ENCODE peak calls at places on chromosomes 2 and 18, in six cellular contexts. Z, F, W, G, R and C are unnamed samples. For H3K27me3, the result is how much of the 10 kb centered on the place peaks cover.

GRCh38 chr18:76447268-76447890 is 47.7 kb downstream of the ZNF516 start:
- DNase-seq in Z (no peak), F (no peak), W (no peak), G (no peak), R (no peak), C (peak)

GRCh38 chr18:31042068-31042390 is 513 bp downstream of the DSC3 start:
- DNase-seq in Z (no peak), F (no peak), W (peak), G (no peak), R (no peak), C (no peak)

GRCh38 chr2:24307961-24308360 is 52.4 kb downstream of the ITSN2 start:
- DNase-seq in Z (no peak), F (peak), W (no peak), G (no peak), R (no peak), C (no peak)

GRCh38 chr18:8982416-8983183 is 119.9 kb upstream of the NDUFV2 start:
- DNase-seq in Z (peak), F (peak), W (peak), G (no peak), R (no peak), C (peak)

GRCh38 chr2:151363709-151364108 is 6.3 kb downstream of the TNFAIP6 start:
- DNase-seq in Z (peak), F (no peak), W (no peak), G (no peak), R (no peak), C (no peak)

GRCh38 chr2:234957533-234958135 is 5.8 kb downstream of the SH3BP4 start:
- DNase-seq in Z (no peak), F (peak), W (no peak), G (no peak), R (no peak), C (no peak)

GRCh38 chr18:10032331-10032979 is 118.6 kb downstream of the VAPA start:
- DNase-seq in Z (no peak), F (no peak), W (peak), G (peak), R (peak), C (no peak)

GRCh38 chr2:55992465-55992864 is 68.9 kb upstream of the EFEMP1 start:
- DNase-seq in Z (peak), F (peak), W (no peak), G (no peak), R (no peak), C (peak)

GRCh38 chr2:149858214-149858613 is 270.6 kb upstream of the MMADHC start:
- DNase-seq in Z (no peak), F (peak), W (no peak), G (no peak), R (no peak), C (peak)

GRCh38 chr18:5894215-5894612 is 1.1 kb downstream of the TMEM200C start:
- DNase-seq in Z (no peak), F (peak), W (peak), G (no peak), R (no peak), C (no peak)

GRCh38 chr2:13638181-13638580 is 921.4 kb downstream of the TRIB2 start:
- DNase-seq in Z (peak), F (peak), W (no peak), G (no peak), R (no peak), C (no peak)

GRCh38 chr18:57516068-57516467 is 70.4 kb downstream of the FECH start:
- DNase-seq in Z (no peak), F (no peak), W (no peak), G (no peak), R (no peak), C (no peak)

GRCh38 chr2:14628906-14629305 is 3.6 kb upstream of the LRATD1 start:
- DNase-seq in Z (peak), F (no peak), W (no peak), G (no peak), R (no peak), C (no peak)

GRCh38 chr2:101710690-101711318 is 13.3 kb downstream of the MAP4K4 start:
- DNase-seq in Z (no peak), F (peak), W (no peak), G (no peak), R (no peak), C (no peak)

GRCh38 chr2:120291464-120292311 is 39.0 kb downstream of the RALB start:
- DNase-seq in Z (peak), F (peak), W (no peak), G (no peak), R (no peak), C (peak)

GRCh38 chr18:10143601-10144000 is 229.8 kb downstream of the VAPA start:
- DNase-seq in Z (no peak), F (no peak), W (no peak), G (no peak), R (no peak), C (peak)

GRCh38 chr2:115234175-115234574 is 791.7 kb downstream of the DPP10 start:
- DNase-seq in Z (no peak), F (no peak), W (no peak), G (no peak), R (no peak), C (no peak)

GRCh38 chr2:54122939-54123338 is 7.5 kb downstream of the ACYP2 start:
- DNase-seq in Z (peak), F (peak), W (no peak), G (no peak), R (no peak), C (peak)

GRCh38 chr2:143558665-143559064 is 429.4 kb downstream of the ARHGAP15 start:
- DNase-seq in Z (no peak), F (peak), W (no peak), G (no peak), R (no peak), C (peak)

GRCh38 chr2:159637988-159638501 is 21.7 kb upstream of the BAZ2B start:
- DNase-seq in Z (peak), F (peak), W (no peak), G (no peak), R (no peak), C (peak)

GRCh38 chr2:33505966-33506365 is 29.5 kb downstream of the RASGRP3 start:
- DNase-seq in Z (no peak), F (no peak), W (no peak), G (no peak), R (no peak), C (no peak)

GRCh38 chr2:28231110-28231621 is 161.5 kb upstream of the FOSL2 start:
- DNase-seq in Z (no peak), F (peak), W (no peak), G (no peak), R (no peak), C (peak)

GRCh38 chr2:83782122-83782521 is 677.0 kb downstream of the SUCLG1 start:
- DNase-seq in Z (no peak), F (no peak), W (no peak), G (no peak), R (no peak), C (no peak)

GRCh38 chr2:30235859-30236535 is 4.7 kb downstream of the LBH start:
- DNase-seq in Z (no peak), F (no peak), W (no peak), G (no peak), R (peak), C (no peak)

GRCh38 chr2:134177351-134177931 is 76.4 kb upstream of the MGAT5 start:
- DNase-seq in Z (peak), F (peak), W (no peak), G (no peak), R (no peak), C (no peak)

GRCh38 chr2:121860033-121860810 is 104.8 kb downstream of the TSN start:
- DNase-seq in Z (peak), F (peak), W (no peak), G (no peak), R (no peak), C (peak)

GRCh38 chr2:230874456-230874855 is 9.7 kb downstream of the ITM2C start:
- DNase-seq in Z (no peak), F (no peak), W (no peak), G (no peak), R (no peak), C (no peak)
- H3K14ac ChIP-seq in Z (no peak), F (no peak), W (no peak), G (no peak), R (no peak), C (no peak)

GRCh38 chr2:240832816-240833497 is 12.9 kb upstream of the KIF1A start:
- DNase-seq in Z (no peak), F (no peak), W (no peak), G (no peak), R (no peak), C (no peak)
- H3K27me3 ChIP-seq in Z (under half), F (under half), W (under half), G (under half), R (under half), C (half or more)

DNA sequence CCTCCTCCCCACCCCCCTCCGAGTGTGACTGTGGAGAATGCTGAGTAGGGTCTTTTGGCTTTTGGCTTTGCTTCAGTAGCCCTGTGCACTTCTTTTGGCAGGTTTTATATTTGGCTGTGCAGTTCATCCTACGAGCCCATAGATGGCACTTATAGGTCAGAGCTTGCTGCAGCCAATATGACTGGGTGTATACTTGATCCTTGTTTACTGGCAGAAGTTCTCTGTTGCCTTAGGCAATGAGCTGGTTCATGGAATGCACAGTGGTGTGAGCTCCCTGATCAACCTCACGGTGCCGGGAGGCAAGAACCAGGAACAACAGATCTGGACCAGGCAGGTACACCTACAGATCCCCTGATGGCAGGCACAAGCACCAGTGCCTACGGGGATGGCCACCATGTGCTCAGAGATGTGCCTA is 190.2 kb downstream of the KIAA1328 start:
- DNase-seq in Z (peak), F (peak), W (no peak), G (peak), R (peak), C (peak)
- H3K23ac ChIP-seq in Z (no peak), F (no peak), W (no peak), G (no peak), R (no peak), C (no peak)

DNA sequence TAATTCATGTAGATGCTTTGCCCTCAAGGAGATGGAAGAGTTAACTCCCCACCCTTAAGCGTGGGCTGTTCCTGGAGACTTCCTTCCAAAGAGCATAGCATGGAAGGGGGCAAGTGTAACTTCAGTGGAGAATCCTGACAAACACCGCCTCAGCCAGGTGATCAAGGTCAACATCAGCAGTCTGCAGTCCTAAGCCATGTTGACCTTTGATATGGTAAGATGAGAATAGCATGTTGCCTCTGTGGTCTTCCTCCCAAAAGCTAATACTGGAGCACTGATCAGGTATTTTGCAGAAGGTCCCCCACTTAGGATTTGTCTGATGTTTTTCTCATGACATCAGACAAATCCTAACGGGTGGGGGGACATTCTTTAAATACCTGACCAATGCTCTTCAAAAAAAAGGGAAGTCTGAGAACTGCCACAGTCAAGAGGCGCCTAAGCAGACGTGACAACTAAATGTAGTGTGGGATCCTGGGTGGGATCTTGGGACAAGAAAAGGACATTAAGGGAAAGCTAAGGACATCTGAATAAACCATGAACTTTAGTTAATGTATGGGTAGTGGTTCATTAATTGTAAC is 99.2 kb downstream of the NCK2 start:
- DNase-seq in Z (no peak), F (no peak), W (no peak), G (no peak), R (no peak), C (no peak)
- H3K14ac ChIP-seq in Z (no peak), F (peak), W (no peak), G (no peak), R (no peak), C (no peak)

GRCh38 chr2:6089474-6089873 is 397.3 kb downstream of the SOX11 start:
- DNase-seq in Z (no peak), F (no peak), W (no peak), G (no peak), R (no peak), C (no peak)
- H3K27me3 ChIP-seq in Z (under half), F (under half), W (under half), G (under half), R (under half), C (under half)

DNA sequence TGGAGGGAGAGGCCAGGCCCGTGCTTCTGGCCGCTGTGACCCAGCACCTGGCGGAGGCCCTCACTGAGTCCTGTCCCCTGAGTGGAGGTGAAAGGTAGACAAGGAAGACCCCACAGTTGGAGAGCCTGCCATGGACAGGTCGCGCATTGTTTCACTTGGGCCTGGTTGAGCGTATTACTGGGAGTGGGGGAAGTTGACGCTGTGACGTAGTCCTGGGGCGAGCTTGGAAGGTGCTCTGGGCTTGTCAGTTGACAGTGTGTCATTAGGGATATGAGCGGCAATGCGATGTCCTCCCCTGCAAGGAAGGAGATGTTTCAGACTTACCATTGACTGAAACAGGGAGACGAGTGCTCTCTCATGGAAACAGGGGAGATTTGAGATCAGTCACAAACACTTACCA is 127.1 kb downstream of the SH3RF3 start:
- DNase-seq in Z (no peak), F (no peak), W (no peak), G (no peak), R (peak), C (no peak)
- H3K23ac ChIP-seq in Z (no peak), F (peak), W (no peak), G (no peak), R (no peak), C (no peak)

GRCh38 chr2:85611705-85612587 is at the start of gene C2orf68:
- DNase-seq in Z (peak), F (peak), W (peak), G (peak), R (peak), C (peak)
- H3K14ac ChIP-seq in Z (peak), F (peak), W (peak), G (no peak), R (peak), C (no peak)

DNA sequence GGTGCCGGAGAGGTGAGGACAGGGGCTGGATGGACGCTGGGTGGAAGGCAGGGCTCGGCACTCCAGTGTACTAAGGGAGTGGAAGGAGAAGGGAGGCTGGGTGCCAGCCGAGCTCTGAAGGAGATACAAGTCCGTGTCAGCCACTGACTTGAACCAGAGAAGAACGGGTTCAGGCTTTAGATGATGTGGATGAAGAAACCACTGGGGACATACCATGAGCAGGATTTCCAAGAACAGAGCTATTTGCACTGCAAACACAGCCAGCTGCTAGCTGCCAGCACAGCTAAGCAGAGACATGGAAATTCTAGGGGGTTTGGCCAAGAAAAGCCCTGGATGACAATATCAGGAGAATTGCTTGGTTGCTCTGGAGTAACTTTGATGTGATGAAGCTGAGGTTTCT is 5.3 kb downstream of the CD207 start:
- DNase-seq in Z (no peak), F (no peak), W (no peak), G (no peak), R (no peak), C (no peak)
- H3K27me3 ChIP-seq in Z (under half), F (under half), W (under half), G (under half), R (under half), C (under half)